ENCODE peak calls at places on chromosome 2, in ten cellular contexts. E is bronchial epithelial cell; Y is neural crest cell; T is fibroblast of pulmonary artery; S is GM23338; O is neural progenitor cell; R is nephron progenitor cell; J is CD8-positive, alpha-beta T cell; F is OCI-LY7; B is lower leg skin. V is an unnamed sample.

GRCh38 chr2:29066989-29067605 is 7.2 kb downstream of the PCARE start:
- DNase-seq in E (peak; percentile 95), Y (no peak), T (no peak), S (no peak), O (no peak), R (no peak), J (no peak), F (no peak), B (peak; percentile 81), V (no peak)

GRCh38 chr2:40584432-40584831 is 132.5 kb upstream of the SLC8A1 start:
- DNase-seq in E (peak; percentile 78), Y (no peak), T (no peak), S (no peak), O (no peak), R (no peak), J (no peak), F (no peak), B (no peak), V (no peak)

GRCh38 chr2:75481041-75481836 is 79.5 kb downstream of the EVA1A start:
- DNase-seq in E (peak; percentile 27), Y (no peak), T (peak; percentile 48), S (peak; percentile 37), O (peak; percentile 31), R (no peak), J (no peak), F (peak; percentile 2), B (no peak), V (peak; percentile 16)

GRCh38 chr2:45930396-45930792 is 278.9 kb downstream of the PRKCE start:
- DNase-seq in E (no peak), Y (no peak), T (peak; percentile 70), S (no peak), O (no peak), R (no peak), J (no peak), F (no peak), B (no peak), V (peak; percentile 73)

GRCh38 chr2:27723372-27724144 is 48.0 kb upstream of the MRPL33 start:
- DNase-seq in E (peak; percentile 60), Y (peak; percentile 65), T (peak; percentile 85), S (peak; percentile 93), O (peak; percentile 89), R (peak; percentile 69), J (no peak), F (peak; percentile 42), B (no peak), V (peak; percentile 77)

GRCh38 chr2:57720728-57721627 is 325.6 kb upstream of the VRK2 start:
- DNase-seq in E (peak; percentile 49), Y (peak; percentile 51), T (peak; percentile 68), S (peak; percentile 88), O (peak; percentile 77), R (peak; percentile 54), J (peak; percentile 0), F (peak; percentile 57), B (no peak), V (peak; percentile 56)

GRCh38 chr2:111044066-111044465 is 76.6 kb upstream of the BCL2L11 start:
- DNase-seq in E (no peak), Y (no peak), T (no peak), S (no peak), O (no peak), R (no peak), J (no peak), F (no peak), B (no peak), V (no peak)

GRCh38 chr2:1883476-1883875 is 139.2 kb upstream of the PXDN start:
- DNase-seq in E (no peak), Y (no peak), T (no peak), S (no peak), O (no peak), R (no peak), J (no peak), F (no peak), B (no peak), V (no peak)

GRCh38 chr2:165776796-165777195 is 17.3 kb downstream of the GALNT3 start:
- DNase-seq in E (no peak), Y (no peak), T (no peak), S (no peak), O (no peak), R (no peak), J (no peak), F (no peak), B (no peak), V (no peak)

GRCh38 chr2:33180915-33181314 is 234.2 kb downstream of the LTBP1 start:
- DNase-seq in E (no peak), Y (no peak), T (no peak), S (no peak), O (no peak), R (no peak), J (no peak), F (no peak), B (no peak), V (no peak)

GRCh38 chr2:118457956-118458355 is 369.7 kb downstream of the INSIG2 start:
- DNase-seq in E (no peak), Y (no peak), T (no peak), S (no peak), O (no peak), R (no peak), J (no peak), F (no peak), B (no peak), V (no peak)

GRCh38 chr2:241858206-241859016 is at the start of gene PDCD1:
- DNase-seq in E (no peak), Y (no peak), T (no peak), S (peak; percentile 66), O (no peak), R (peak; percentile 28), J (no peak), F (no peak), B (no peak), V (no peak)

GRCh38 chr2:192194866-192195547 is at the start of gene TMEFF2:
- DNase-seq in E (no peak), Y (peak; percentile 88), T (peak; percentile 69), S (peak; percentile 96), O (peak; percentile 96), R (peak; percentile 88), J (no peak), F (no peak), B (peak; percentile 22), V (peak; percentile 16)

GRCh38 chr2:200040251-200040650 is 84.9 kb downstream of the MAIP1 start:
- DNase-seq in E (no peak), Y (no peak), T (no peak), S (peak; percentile 20), O (no peak), R (no peak), J (no peak), F (no peak), B (no peak), V (peak; percentile 74)

GRCh38 chr2:69734040-69734611 is 7.8 kb upstream of the ANXA4 start:
- DNase-seq in E (no peak), Y (no peak), T (peak; percentile 81), S (no peak), O (no peak), R (no peak), J (no peak), F (no peak), B (no peak), V (no peak)

GRCh38 chr2:23566236-23567142 is 181.5 kb downstream of the KLHL29 start:
- DNase-seq in E (peak; percentile 29), Y (no peak), T (peak; percentile 24), S (peak; percentile 67), O (peak; percentile 55), R (peak; percentile 51), J (no peak), F (peak; percentile 19), B (no peak), V (peak; percentile 11)

DNA sequence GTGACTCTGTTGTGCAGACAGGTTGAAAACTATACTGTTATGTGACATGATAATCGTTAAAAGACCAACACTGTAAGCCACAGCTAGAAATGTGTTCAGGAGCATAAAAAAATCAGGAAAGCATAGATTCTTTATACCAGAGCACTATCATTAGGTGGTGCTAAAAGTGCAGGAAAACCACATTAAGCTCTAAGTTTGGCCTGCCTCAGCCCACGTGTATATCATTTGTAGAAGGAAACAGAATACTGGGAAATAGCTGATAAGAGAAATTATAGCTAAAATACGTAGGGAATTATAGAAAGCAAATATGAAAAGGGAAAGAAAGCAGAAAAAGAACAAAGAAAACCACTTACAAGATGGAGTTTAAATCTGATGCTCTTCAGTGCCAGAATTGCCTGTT is 26.5 kb upstream of the C2orf74 start:
- DNase-seq in E (peak; percentile 33), Y (no peak), T (peak; percentile 79), S (peak; percentile 6), O (no peak), R (no peak), J (no peak), F (peak; percentile 40), B (no peak), V (peak; percentile 61)
- TF ChIP-seq CTCF in E (peak; percentile 12), Y (no peak), T (peak; percentile 54), S (peak; percentile 56), O (peak; percentile 35), R (no peak), J (no peak), F (peak; percentile 79), B (no peak), V (peak; percentile 43)

DNA sequence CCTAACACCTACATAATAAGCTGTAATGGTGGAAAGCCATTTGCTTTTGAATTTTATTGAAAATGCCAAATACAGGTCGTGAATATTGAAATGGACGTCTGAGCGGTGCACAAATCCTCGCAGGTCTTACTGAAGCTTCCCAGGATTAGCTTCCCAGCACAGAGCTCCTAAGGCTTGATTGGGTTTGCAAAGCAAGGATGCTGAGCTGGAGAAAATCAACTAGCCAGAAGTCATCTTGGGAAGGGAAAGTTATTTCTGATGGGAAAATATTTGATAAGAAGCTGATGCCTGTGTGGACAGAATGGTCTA is 40.9 kb upstream of the DAPL1 start:
- DNase-seq in E (no peak), Y (no peak), T (no peak), S (no peak), O (no peak), R (no peak), J (no peak), F (no peak), B (no peak), V (no peak)
- TF ChIP-seq CTCF in E (no peak), Y (peak; percentile 2), T (no peak), S (no peak), O (no peak), R (peak; percentile 8), J (peak; percentile 47), F (peak; percentile 37), B (no peak), V (no peak)

GRCh38 chr2:12326449-12327190 is 390.1 kb upstream of the TRIB2 start:
- DNase-seq in E (no peak), Y (no peak), T (no peak), S (peak; percentile 62), O (peak; percentile 47), R (no peak), J (no peak), F (peak; percentile 27), B (no peak), V (no peak)
- TF ChIP-seq CTCF in E (peak; percentile 43), Y (peak; percentile 18), T (no peak), S (peak; percentile 86), O (peak; percentile 42), R (peak; percentile 8), J (no peak), F (peak; percentile 51), B (no peak), V (no peak)

DNA sequence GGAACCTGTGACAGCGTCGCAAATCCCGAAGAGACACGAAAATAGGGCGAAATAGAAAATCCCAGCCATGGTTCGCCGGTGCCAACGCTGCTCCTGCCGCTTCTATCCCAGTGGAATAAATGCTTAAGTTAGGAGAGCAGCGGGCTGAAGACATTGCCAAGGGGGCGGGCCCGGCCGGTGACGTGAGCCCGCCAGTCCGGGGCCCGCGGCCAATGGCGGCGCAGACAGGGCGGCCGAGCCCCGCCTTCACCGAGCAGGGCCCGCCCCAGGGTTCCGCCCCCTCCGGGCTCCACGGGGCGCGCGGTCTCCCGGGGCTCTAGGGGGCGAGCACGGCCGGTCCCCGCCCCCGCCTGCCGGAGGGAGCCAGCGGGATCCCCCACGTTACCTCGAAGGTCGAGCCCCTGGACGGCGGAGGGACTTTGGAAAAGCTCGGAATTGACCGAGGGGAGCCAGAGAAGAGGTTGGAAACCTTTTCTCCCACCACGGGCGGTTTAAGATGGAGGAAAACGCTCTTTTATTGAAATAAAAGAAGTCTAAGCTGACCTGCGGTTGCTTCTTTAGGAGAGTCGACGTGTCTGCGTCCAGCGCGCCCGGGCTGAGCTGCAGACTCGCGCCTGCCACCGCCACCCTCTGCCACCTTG is at the start of gene EPHA4:
- DNase-seq in E (peak; percentile 67), Y (peak; percentile 81), T (peak; percentile 87), S (peak; percentile 87), O (peak; percentile 96), R (peak; percentile 93), J (peak; percentile 77), F (peak; percentile 83), B (peak; percentile 86), V (peak; percentile 73)
- TF ChIP-seq CTCF in E (peak; percentile 15), Y (no peak), T (no peak), S (peak; percentile 22), O (no peak), R (no peak), J (peak; percentile 22), F (peak; percentile 50), B (no peak), V (no peak)

V was measured in fibroblast of villous mesenchyme.